ENCODE peak calls at places on chromosomes 5 and 9, in six cellular contexts. One of them, this sample, is unnamed.

GRCh38 chr9:135167356-135167755 is 79.9 kb downstream of the OLFM1 start:
- DNase-seq in astrocyte of the cerebellum: no peak
- DNase-seq in A549: no peak
- DNase-seq in pancreas: no peak
- DNase-seq in mammary epithelial cell: no peak
- DNase-seq in epithelial cell of esophagus: no peak
- DNase-seq in this sample: no peak

GRCh38 chr5:33903118-33903517 is 11.3 kb upstream of the ADAMTS12 start:
- DNase-seq in astrocyte of the cerebellum: no peak
- DNase-seq in A549: no peak
- DNase-seq in pancreas: no peak
- DNase-seq in mammary epithelial cell: peak; percentile 34
- DNase-seq in epithelial cell of esophagus: peak; percentile 24
- DNase-seq in this sample: no peak

GRCh38 chr5:125489146-125489545 is 742.7 kb upstream of the ZNF608 start:
- DNase-seq in astrocyte of the cerebellum: no peak
- DNase-seq in A549: no peak
- DNase-seq in pancreas: no peak
- DNase-seq in mammary epithelial cell: no peak
- DNase-seq in epithelial cell of esophagus: no peak
- DNase-seq in this sample: no peak

GRCh38 chr5:43304520-43304919 is 8.7 kb downstream of the HMGCS1 start:
- DNase-seq in astrocyte of the cerebellum: no peak
- DNase-seq in A549: no peak
- DNase-seq in pancreas: no peak
- DNase-seq in mammary epithelial cell: no peak
- DNase-seq in epithelial cell of esophagus: no peak
- DNase-seq in this sample: no peak

GRCh38 chr9:99259231-99259918 is 37.3 kb downstream of the SEC61B start:
- DNase-seq in astrocyte of the cerebellum: no peak
- DNase-seq in A549: no peak
- DNase-seq in pancreas: peak; percentile 89
- DNase-seq in mammary epithelial cell: no peak
- DNase-seq in epithelial cell of esophagus: peak; percentile 17
- DNase-seq in this sample: peak; percentile 93

GRCh38 chr5:71887680-71888079 is 168.6 kb downstream of the CARTPT start:
- DNase-seq in astrocyte of the cerebellum: peak; percentile 57
- DNase-seq in A549: peak; percentile 87
- DNase-seq in pancreas: no peak
- DNase-seq in mammary epithelial cell: peak; percentile 76
- DNase-seq in epithelial cell of esophagus: peak; percentile 85
- DNase-seq in this sample: no peak

GRCh38 chr5:139845846-139846681 is 50.5 kb downstream of the PSD2 start:
- DNase-seq in astrocyte of the cerebellum: no peak
- DNase-seq in A549: no peak
- DNase-seq in pancreas: peak; percentile 74
- DNase-seq in mammary epithelial cell: no peak
- DNase-seq in epithelial cell of esophagus: no peak
- DNase-seq in this sample: no peak

GRCh38 chr9:110546411-110546871 is 33.1 kb downstream of the SVEP1 start:
- DNase-seq in astrocyte of the cerebellum: no peak
- DNase-seq in A549: no peak
- DNase-seq in pancreas: no peak
- DNase-seq in mammary epithelial cell: no peak
- DNase-seq in epithelial cell of esophagus: no peak
- DNase-seq in this sample: no peak

GRCh38 chr9:138010274-138010800 is 132.8 kb downstream of the CACNA1B start:
- DNase-seq in astrocyte of the cerebellum: no peak
- DNase-seq in A549: no peak
- DNase-seq in pancreas: no peak
- DNase-seq in mammary epithelial cell: no peak
- DNase-seq in epithelial cell of esophagus: no peak
- DNase-seq in this sample: no peak

GRCh38 chr5:82068723-82069122 is 96.9 kb downstream of the ATG10 start:
- DNase-seq in astrocyte of the cerebellum: no peak
- DNase-seq in A549: no peak
- DNase-seq in pancreas: no peak
- DNase-seq in mammary epithelial cell: no peak
- DNase-seq in epithelial cell of esophagus: no peak
- DNase-seq in this sample: no peak

GRCh38 chr5:112384523-112384922 is 34.6 kb downstream of the EPB41L4A start:
- DNase-seq in astrocyte of the cerebellum: no peak
- DNase-seq in A549: no peak
- DNase-seq in pancreas: no peak
- DNase-seq in mammary epithelial cell: no peak
- DNase-seq in epithelial cell of esophagus: no peak
- DNase-seq in this sample: no peak

GRCh38 chr9:15430920-15431844 is 8.5 kb downstream of the SNAPC3 start:
- DNase-seq in astrocyte of the cerebellum: no peak
- DNase-seq in A549: no peak
- DNase-seq in pancreas: no peak
- DNase-seq in mammary epithelial cell: no peak
- DNase-seq in epithelial cell of esophagus: peak; percentile 16
- DNase-seq in this sample: no peak

GRCh38 chr9:81083821-81084512 is 605.4 kb downstream of the TLE1 start:
- DNase-seq in astrocyte of the cerebellum: peak; percentile 53
- DNase-seq in A549: no peak
- DNase-seq in pancreas: no peak
- DNase-seq in mammary epithelial cell: peak; percentile 52
- DNase-seq in epithelial cell of esophagus: peak; percentile 34
- DNase-seq in this sample: no peak

GRCh38 chr5:543755-544674 is 19.8 kb upstream of the SLC9A3 start:
- DNase-seq in astrocyte of the cerebellum: no peak
- DNase-seq in A549: no peak
- DNase-seq in pancreas: peak; percentile 11
- DNase-seq in mammary epithelial cell: no peak
- DNase-seq in epithelial cell of esophagus: no peak
- DNase-seq in this sample: peak; percentile 62

GRCh38 chr9:77977210-77977611 is 54.4 kb downstream of the GNAQ start:
- DNase-seq in astrocyte of the cerebellum: peak; percentile 52
- DNase-seq in A549: peak; percentile 71
- DNase-seq in pancreas: peak; percentile 55
- DNase-seq in mammary epithelial cell: peak; percentile 84
- DNase-seq in epithelial cell of esophagus: peak; percentile 87
- DNase-seq in this sample: peak; percentile 72
- TF ChIP-seq CTCF in astrocyte of the cerebellum: peak; percentile 58
- TF ChIP-seq CTCF in A549: peak; percentile 57
- TF ChIP-seq CTCF in pancreas: peak; percentile 30
- TF ChIP-seq CTCF in mammary epithelial cell: peak; percentile 46
- TF ChIP-seq CTCF in epithelial cell of esophagus: peak; percentile 59
- TF ChIP-seq CTCF in this sample: peak; percentile 29

GRCh38 chr5:78133423-78133822 is 161.1 kb downstream of the AP3B1 start:
- DNase-seq in astrocyte of the cerebellum: no peak
- DNase-seq in A549: no peak
- DNase-seq in pancreas: no peak
- DNase-seq in mammary epithelial cell: no peak
- DNase-seq in epithelial cell of esophagus: no peak
- DNase-seq in this sample: no peak

GRCh38 chr5:78132507-78132906 is 162.0 kb downstream of the AP3B1 start:
- DNase-seq in astrocyte of the cerebellum: no peak
- DNase-seq in A549: no peak
- DNase-seq in pancreas: no peak
- DNase-seq in mammary epithelial cell: no peak
- DNase-seq in epithelial cell of esophagus: no peak
- DNase-seq in this sample: no peak

GRCh38 chr5:78129632-78130031 is 164.9 kb downstream of the AP3B1 start:
- DNase-seq in astrocyte of the cerebellum: no peak
- DNase-seq in A549: no peak
- DNase-seq in pancreas: no peak
- DNase-seq in mammary epithelial cell: no peak
- DNase-seq in epithelial cell of esophagus: no peak
- DNase-seq in this sample: no peak

DNA sequence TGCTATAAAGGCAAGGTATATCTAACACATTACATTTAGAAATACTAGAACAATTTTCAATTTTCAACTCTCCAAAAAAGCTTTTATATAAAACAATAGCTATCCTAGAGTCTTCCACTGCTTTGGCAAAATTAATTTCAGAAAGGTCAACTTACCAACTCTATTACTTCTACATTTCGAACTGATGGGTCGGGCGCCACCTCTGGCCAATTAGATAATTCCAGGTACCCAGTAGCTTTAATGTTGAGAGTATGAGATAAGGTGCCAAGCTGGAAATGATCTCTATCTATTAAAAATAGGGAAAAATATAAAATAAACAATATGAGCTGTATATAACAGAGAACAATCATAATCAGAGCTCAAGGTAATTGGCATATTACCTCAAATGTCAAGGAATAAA is 166.6 kb downstream of the AP3B1 start:
- DNase-seq in astrocyte of the cerebellum: no peak
- DNase-seq in A549: peak; percentile 32
- DNase-seq in pancreas: no peak
- DNase-seq in mammary epithelial cell: no peak
- DNase-seq in epithelial cell of esophagus: peak; percentile 15
- DNase-seq in this sample: no peak
- TF ChIP-seq CTCF in astrocyte of the cerebellum: peak; percentile 22
- TF ChIP-seq CTCF in A549: peak; percentile 55
- TF ChIP-seq CTCF in pancreas: no peak
- TF ChIP-seq CTCF in mammary epithelial cell: peak; percentile 33
- TF ChIP-seq CTCF in epithelial cell of esophagus: peak; percentile 36
- TF ChIP-seq CTCF in this sample: no peak

GRCh38 chr5:75050415-75050814 is 1.9 kb downstream of the GCNT4 start:
- DNase-seq in astrocyte of the cerebellum: no peak
- DNase-seq in A549: peak; percentile 58
- DNase-seq in pancreas: no peak
- DNase-seq in mammary epithelial cell: no peak
- DNase-seq in epithelial cell of esophagus: peak; percentile 26
- DNase-seq in this sample: no peak
- TF ChIP-seq CTCF in astrocyte of the cerebellum: peak; percentile 45
- TF ChIP-seq CTCF in A549: no peak
- TF ChIP-seq CTCF in pancreas: no peak
- TF ChIP-seq CTCF in mammary epithelial cell: peak; percentile 41
- TF ChIP-seq CTCF in epithelial cell of esophagus: peak; percentile 40
- TF ChIP-seq CTCF in this sample: no peak

GRCh38 chr5:25858019-25858418 is 1180.4 kb downstream of the CDH9 start:
- DNase-seq in astrocyte of the cerebellum: no peak
- DNase-seq in A549: peak; percentile 32
- DNase-seq in pancreas: no peak
- DNase-seq in mammary epithelial cell: no peak
- DNase-seq in epithelial cell of esophagus: no peak
- DNase-seq in this sample: no peak
- TF ChIP-seq CTCF in astrocyte of the cerebellum: no peak
- TF ChIP-seq CTCF in A549: no peak
- TF ChIP-seq CTCF in pancreas: no peak
- TF ChIP-seq CTCF in mammary epithelial cell: no peak
- TF ChIP-seq CTCF in epithelial cell of esophagus: no peak
- TF ChIP-seq CTCF in this sample: no peak

DNA sequence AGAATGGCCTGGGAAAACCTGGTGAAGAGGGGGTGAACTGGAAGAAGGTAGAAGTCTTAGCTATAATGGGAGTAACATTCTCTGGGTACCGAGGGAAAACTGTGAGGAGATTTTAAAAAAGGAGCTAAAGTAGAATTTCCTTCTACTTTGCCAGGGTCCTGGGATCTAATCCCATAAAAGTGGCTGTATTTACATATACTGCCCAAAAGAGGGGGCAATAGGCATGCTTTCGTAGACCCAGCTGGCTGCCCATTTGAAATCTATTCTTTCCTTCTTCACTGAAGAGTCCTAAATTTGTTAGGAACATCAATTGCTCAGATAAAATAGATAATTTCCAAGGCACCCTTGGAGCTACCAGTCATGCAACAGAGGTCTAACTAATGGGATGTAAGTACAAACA is 159.2 kb downstream of the CDC42SE2 start:
- DNase-seq in astrocyte of the cerebellum: peak; percentile 20
- DNase-seq in A549: peak; percentile 27
- DNase-seq in pancreas: no peak
- DNase-seq in mammary epithelial cell: no peak
- DNase-seq in epithelial cell of esophagus: no peak
- DNase-seq in this sample: no peak
- TF ChIP-seq CTCF in astrocyte of the cerebellum: peak; percentile 65
- TF ChIP-seq CTCF in A549: peak; percentile 53
- TF ChIP-seq CTCF in pancreas: no peak
- TF ChIP-seq CTCF in mammary epithelial cell: peak; percentile 26
- TF ChIP-seq CTCF in epithelial cell of esophagus: peak; percentile 26
- TF ChIP-seq CTCF in this sample: no peak

GRCh38 chr5:103519550-103519949 is 43.0 kb downstream of the NUDT12 start:
- DNase-seq in astrocyte of the cerebellum: no peak
- DNase-seq in A549: peak; percentile 13
- DNase-seq in pancreas: no peak
- DNase-seq in mammary epithelial cell: no peak
- DNase-seq in epithelial cell of esophagus: peak; percentile 25
- DNase-seq in this sample: no peak
- TF ChIP-seq CTCF in astrocyte of the cerebellum: peak; percentile 32
- TF ChIP-seq CTCF in A549: no peak
- TF ChIP-seq CTCF in pancreas: no peak
- TF ChIP-seq CTCF in mammary epithelial cell: peak; percentile 5
- TF ChIP-seq CTCF in epithelial cell of esophagus: peak; percentile 35
- TF ChIP-seq CTCF in this sample: no peak

DNA sequence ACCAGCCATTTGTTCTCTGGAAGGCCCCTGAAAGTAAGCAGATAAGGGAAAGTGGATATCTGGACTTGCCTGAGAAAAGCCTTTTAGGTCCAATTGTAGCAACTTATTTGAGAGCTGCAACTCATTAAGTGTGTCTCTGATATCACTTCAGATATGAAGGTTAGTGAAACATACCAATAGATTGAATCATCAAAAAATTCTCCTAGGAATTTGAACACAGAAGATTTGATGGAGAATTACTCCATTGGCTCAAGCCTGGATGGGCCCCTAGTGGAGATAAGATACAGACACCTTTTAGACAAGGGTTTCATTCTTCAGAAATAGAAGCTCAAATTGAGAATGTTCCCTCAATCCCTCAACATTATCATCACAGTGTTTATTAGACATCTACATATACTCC is 356.7 kb downstream of the NDUFS4 start:
- DNase-seq in astrocyte of the cerebellum: no peak
- DNase-seq in A549: peak; percentile 18
- DNase-seq in pancreas: no peak
- DNase-seq in mammary epithelial cell: peak; percentile 14
- DNase-seq in epithelial cell of esophagus: peak; percentile 26
- DNase-seq in this sample: no peak
- TF ChIP-seq CTCF in astrocyte of the cerebellum: no peak
- TF ChIP-seq CTCF in A549: no peak
- TF ChIP-seq CTCF in pancreas: no peak
- TF ChIP-seq CTCF in mammary epithelial cell: peak; percentile 35
- TF ChIP-seq CTCF in epithelial cell of esophagus: peak; percentile 29
- TF ChIP-seq CTCF in this sample: no peak

DNA sequence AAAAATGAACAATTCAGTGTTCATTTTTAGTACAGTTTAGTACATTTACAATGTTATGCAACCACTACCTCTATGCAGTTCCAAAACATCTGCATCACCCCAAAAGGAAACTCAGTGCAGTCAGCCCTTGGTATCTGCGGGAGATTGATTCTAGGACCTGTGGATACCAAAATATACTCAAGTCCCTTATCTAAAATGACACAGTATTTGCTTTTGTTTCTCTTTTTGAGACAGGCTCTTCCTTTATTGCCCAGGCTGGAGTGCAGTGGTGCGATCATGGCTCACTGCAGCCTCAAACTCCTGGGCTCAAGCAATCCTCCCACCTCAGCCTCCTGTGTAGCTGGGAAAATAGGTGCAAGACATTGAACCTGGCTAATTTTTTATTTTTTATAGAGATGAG is 114.0 kb downstream of the PIP5K1B start:
- DNase-seq in astrocyte of the cerebellum: no peak
- DNase-seq in A549: no peak
- DNase-seq in pancreas: no peak
- DNase-seq in mammary epithelial cell: no peak
- DNase-seq in epithelial cell of esophagus: no peak
- DNase-seq in this sample: no peak
- TF ChIP-seq CTCF in astrocyte of the cerebellum: no peak
- TF ChIP-seq CTCF in A549: no peak
- TF ChIP-seq CTCF in pancreas: no peak
- TF ChIP-seq CTCF in mammary epithelial cell: no peak
- TF ChIP-seq CTCF in epithelial cell of esophagus: no peak
- TF ChIP-seq CTCF in this sample: no peak

This sample was measured in sigmoid colon.